ENCODE peak calls at places on chromosome 10, in ten cellular contexts. One of them, this sample, is unnamed.

GRCh38 chr10:116985611-116986010 is 19.4 kb downstream of the SHTN1 start:
- DNase-seq in BE2C: no peak
- DNase-seq in neural crest cell: no peak
- DNase-seq in AG04450: no peak
- DNase-seq in left lung: no peak
- DNase-seq in AG04449: no peak
- DNase-seq in MM.1S: no peak
- DNase-seq in bronchial epithelial cell: peak
- DNase-seq in GM20000: no peak
- DNase-seq in CD4-positive, alpha-beta T cell: no peak
- DNase-seq in this sample: no peak

GRCh38 chr10:69160809-69161225 is 19.2 kb upstream of the SUPV3L1 start:
- DNase-seq in left lung: no peak
- DNase-seq in bronchial epithelial cell: peak
- DNase-seq in CD4-positive, alpha-beta T cell: no peak
- DNase-seq in BE2C: no peak
- DNase-seq in AG04450: no peak
- DNase-seq in MM.1S: no peak
- DNase-seq in AG04449: peak
- DNase-seq in neural crest cell: no peak
- DNase-seq in GM20000: no peak
- DNase-seq in this sample: no peak

GRCh38 chr10:110775022-110775379 is 96.7 kb upstream of the PDCD4 start:
- DNase-seq in CD4-positive, alpha-beta T cell: no peak
- DNase-seq in AG04449: no peak
- DNase-seq in left lung: no peak
- DNase-seq in neural crest cell: no peak
- DNase-seq in BE2C: no peak
- DNase-seq in MM.1S: no peak
- DNase-seq in bronchial epithelial cell: no peak
- DNase-seq in AG04450: no peak
- DNase-seq in GM20000: no peak
- DNase-seq in this sample: no peak

GRCh38 chr10:131224106-131224505 is 87.4 kb downstream of the TCERG1L start:
- DNase-seq in bronchial epithelial cell: no peak
- DNase-seq in MM.1S: no peak
- DNase-seq in neural crest cell: no peak
- DNase-seq in CD4-positive, alpha-beta T cell: no peak
- DNase-seq in BE2C: no peak
- DNase-seq in AG04449: no peak
- DNase-seq in left lung: peak
- DNase-seq in AG04450: no peak
- DNase-seq in GM20000: no peak
- DNase-seq in this sample: peak

GRCh38 chr10:26860026-26860541 is 674 bp downstream of the ABI1 start:
- DNase-seq in neural crest cell: peak
- DNase-seq in bronchial epithelial cell: peak
- DNase-seq in CD4-positive, alpha-beta T cell: peak
- DNase-seq in GM20000: peak
- DNase-seq in AG04450: peak
- DNase-seq in BE2C: peak
- DNase-seq in left lung: peak
- DNase-seq in MM.1S: peak
- DNase-seq in AG04449: peak
- DNase-seq in this sample: peak

GRCh38 chr10:17682236-17682946 is 38.4 kb downstream of the STAM start:
- DNase-seq in neural crest cell: no peak
- DNase-seq in AG04449: no peak
- DNase-seq in left lung: no peak
- DNase-seq in CD4-positive, alpha-beta T cell: no peak
- DNase-seq in MM.1S: peak
- DNase-seq in bronchial epithelial cell: peak
- DNase-seq in BE2C: no peak
- DNase-seq in GM20000: no peak
- DNase-seq in AG04450: no peak
- DNase-seq in this sample: no peak

GRCh38 chr10:130802301-130802700 is 509.2 kb downstream of the TCERG1L start:
- DNase-seq in left lung: no peak
- DNase-seq in GM20000: no peak
- DNase-seq in MM.1S: no peak
- DNase-seq in BE2C: no peak
- DNase-seq in AG04449: no peak
- DNase-seq in CD4-positive, alpha-beta T cell: no peak
- DNase-seq in neural crest cell: no peak
- DNase-seq in bronchial epithelial cell: no peak
- DNase-seq in AG04450: no peak
- DNase-seq in this sample: no peak

GRCh38 chr10:47413531-47414226 is 29.6 kb upstream of the ZNF488 start:
- DNase-seq in AG04449: no peak
- DNase-seq in left lung: peak
- DNase-seq in AG04450: no peak
- DNase-seq in bronchial epithelial cell: no peak
- DNase-seq in CD4-positive, alpha-beta T cell: no peak
- DNase-seq in BE2C: no peak
- DNase-seq in GM20000: no peak
- DNase-seq in neural crest cell: no peak
- DNase-seq in MM.1S: no peak
- DNase-seq in this sample: peak

GRCh38 chr10:97827778-97828291 is 21.8 kb upstream of the GOLGA7B start:
- DNase-seq in AG04450: no peak
- DNase-seq in AG04449: no peak
- DNase-seq in MM.1S: no peak
- DNase-seq in CD4-positive, alpha-beta T cell: no peak
- DNase-seq in bronchial epithelial cell: no peak
- DNase-seq in GM20000: no peak
- DNase-seq in neural crest cell: no peak
- DNase-seq in left lung: no peak
- DNase-seq in BE2C: no peak
- DNase-seq in this sample: no peak

GRCh38 chr10:73648252-73648651 is 7.0 kb upstream of the MYOZ1 start:
- DNase-seq in AG04449: no peak
- DNase-seq in BE2C: peak
- DNase-seq in neural crest cell: no peak
- DNase-seq in MM.1S: no peak
- DNase-seq in CD4-positive, alpha-beta T cell: no peak
- DNase-seq in left lung: no peak
- DNase-seq in bronchial epithelial cell: no peak
- DNase-seq in AG04450: no peak
- DNase-seq in GM20000: no peak
- DNase-seq in this sample: no peak

GRCh38 chr10:93464826-93465388 is 17.2 kb downstream of the MYOF start:
- DNase-seq in AG04449: no peak
- DNase-seq in BE2C: no peak
- DNase-seq in GM20000: no peak
- DNase-seq in neural crest cell: no peak
- DNase-seq in left lung: no peak
- DNase-seq in AG04450: no peak
- DNase-seq in MM.1S: no peak
- DNase-seq in bronchial epithelial cell: peak
- DNase-seq in CD4-positive, alpha-beta T cell: no peak
- DNase-seq in this sample: no peak

GRCh38 chr10:22737587-22737986 is 23.2 kb upstream of the PIP4K2A start:
- DNase-seq in GM20000: no peak
- DNase-seq in MM.1S: no peak
- DNase-seq in CD4-positive, alpha-beta T cell: no peak
- DNase-seq in AG04449: no peak
- DNase-seq in left lung: no peak
- DNase-seq in neural crest cell: no peak
- DNase-seq in BE2C: no peak
- DNase-seq in AG04450: no peak
- DNase-seq in bronchial epithelial cell: peak
- DNase-seq in this sample: no peak

GRCh38 chr10:77012811-77013500 is 624.7 kb downstream of the KCNMA1 start:
- DNase-seq in left lung: no peak
- DNase-seq in GM20000: no peak
- DNase-seq in neural crest cell: no peak
- DNase-seq in AG04450: no peak
- DNase-seq in MM.1S: no peak
- DNase-seq in BE2C: no peak
- DNase-seq in AG04449: no peak
- DNase-seq in CD4-positive, alpha-beta T cell: no peak
- DNase-seq in bronchial epithelial cell: no peak
- DNase-seq in this sample: no peak

GRCh38 chr10:104036518-104037260 is 49.0 kb downstream of the COL17A1 start:
- DNase-seq in AG04449: no peak
- DNase-seq in neural crest cell: no peak
- DNase-seq in GM20000: no peak
- DNase-seq in CD4-positive, alpha-beta T cell: no peak
- DNase-seq in bronchial epithelial cell: no peak
- DNase-seq in BE2C: no peak
- DNase-seq in AG04450: no peak
- DNase-seq in MM.1S: no peak
- DNase-seq in left lung: no peak
- DNase-seq in this sample: no peak
- TF ChIP-seq CTCF in AG04449: no peak
- TF ChIP-seq CTCF in neural crest cell: no peak
- TF ChIP-seq CTCF in GM20000: no peak
- TF ChIP-seq CTCF in CD4-positive, alpha-beta T cell: no peak
- TF ChIP-seq CTCF in bronchial epithelial cell: no peak
- TF ChIP-seq CTCF in BE2C: no peak
- TF ChIP-seq CTCF in AG04450: no peak
- TF ChIP-seq CTCF in MM.1S: no peak
- TF ChIP-seq CTCF in left lung: no peak
- TF ChIP-seq CTCF in this sample: no peak

GRCh38 chr10:29324220-29324831 is 35.5 kb downstream of the LYZL1 start:
- DNase-seq in AG04449: no peak
- DNase-seq in bronchial epithelial cell: no peak
- DNase-seq in AG04450: no peak
- DNase-seq in BE2C: no peak
- DNase-seq in GM20000: no peak
- DNase-seq in CD4-positive, alpha-beta T cell: no peak
- DNase-seq in left lung: no peak
- DNase-seq in MM.1S: no peak
- DNase-seq in neural crest cell: no peak
- DNase-seq in this sample: no peak
- TF ChIP-seq CTCF in AG04449: no peak
- TF ChIP-seq CTCF in bronchial epithelial cell: no peak
- TF ChIP-seq CTCF in AG04450: no peak
- TF ChIP-seq CTCF in BE2C: no peak
- TF ChIP-seq CTCF in GM20000: no peak
- TF ChIP-seq CTCF in CD4-positive, alpha-beta T cell: no peak
- TF ChIP-seq CTCF in left lung: no peak
- TF ChIP-seq CTCF in MM.1S: no peak
- TF ChIP-seq CTCF in neural crest cell: no peak
- TF ChIP-seq CTCF in this sample: no peak

DNA sequence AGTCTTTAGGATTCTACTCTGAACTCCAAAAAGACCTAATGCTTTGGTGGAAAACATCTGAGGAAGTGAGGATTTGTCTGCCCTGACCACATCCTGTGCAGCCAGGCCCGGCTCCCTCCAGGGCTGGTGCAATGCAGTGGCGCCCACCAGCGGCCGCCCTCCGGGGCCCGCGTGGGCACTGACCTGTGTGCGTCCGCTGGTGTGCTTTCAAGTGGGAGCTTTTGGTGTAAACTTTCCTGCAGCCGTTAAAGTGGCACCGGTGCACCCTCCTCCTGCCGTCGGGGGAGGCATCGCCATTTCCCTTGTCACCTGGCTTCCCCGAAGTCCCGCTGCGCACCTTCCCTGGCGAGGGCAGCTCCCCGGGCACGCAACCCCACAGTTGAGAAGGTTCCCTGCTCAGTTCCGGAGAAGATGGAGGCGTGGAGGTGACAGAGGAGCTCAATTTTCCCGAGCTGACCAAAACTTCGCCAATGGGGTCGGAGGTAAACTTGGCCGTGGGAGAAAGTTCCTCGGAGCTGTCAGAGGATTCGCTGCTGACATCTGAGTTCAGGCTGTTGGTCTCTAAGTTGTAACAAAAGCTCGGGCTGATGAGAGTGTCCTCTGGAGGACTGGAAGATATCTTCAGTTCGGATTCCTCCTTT is 3.4 kb downstream of the KLF6 start:
- DNase-seq in MM.1S: no peak
- DNase-seq in BE2C: peak
- DNase-seq in neural crest cell: no peak
- DNase-seq in left lung: peak
- DNase-seq in bronchial epithelial cell: no peak
- DNase-seq in AG04450: no peak
- DNase-seq in CD4-positive, alpha-beta T cell: no peak
- DNase-seq in AG04449: no peak
- DNase-seq in GM20000: no peak
- DNase-seq in this sample: no peak
- TF ChIP-seq CTCF in MM.1S: no peak
- TF ChIP-seq CTCF in BE2C: peak
- TF ChIP-seq CTCF in neural crest cell: no peak
- TF ChIP-seq CTCF in left lung: peak
- TF ChIP-seq CTCF in bronchial epithelial cell: peak
- TF ChIP-seq CTCF in AG04450: peak
- TF ChIP-seq CTCF in CD4-positive, alpha-beta T cell: peak
- TF ChIP-seq CTCF in AG04449: peak
- TF ChIP-seq CTCF in GM20000: no peak
- TF ChIP-seq CTCF in this sample: peak

GRCh38 chr10:3790272-3790671 is 5.3 kb upstream of the KLF6 start:
- DNase-seq in neural crest cell: no peak
- DNase-seq in AG04449: no peak
- DNase-seq in left lung: no peak
- DNase-seq in bronchial epithelial cell: peak
- DNase-seq in CD4-positive, alpha-beta T cell: no peak
- DNase-seq in MM.1S: no peak
- DNase-seq in GM20000: no peak
- DNase-seq in AG04450: no peak
- DNase-seq in BE2C: no peak
- DNase-seq in this sample: no peak

GRCh38 chr10:3792710-3793219 is 7.8 kb upstream of the KLF6 start:
- DNase-seq in neural crest cell: no peak
- DNase-seq in BE2C: no peak
- DNase-seq in CD4-positive, alpha-beta T cell: no peak
- DNase-seq in AG04450: no peak
- DNase-seq in GM20000: no peak
- DNase-seq in bronchial epithelial cell: no peak
- DNase-seq in AG04449: no peak
- DNase-seq in MM.1S: no peak
- DNase-seq in left lung: no peak
- DNase-seq in this sample: no peak

GRCh38 chr10:3789621-3790020 is 4.6 kb upstream of the KLF6 start:
- DNase-seq in CD4-positive, alpha-beta T cell: no peak
- DNase-seq in AG04450: no peak
- DNase-seq in GM20000: no peak
- DNase-seq in bronchial epithelial cell: no peak
- DNase-seq in left lung: no peak
- DNase-seq in BE2C: no peak
- DNase-seq in neural crest cell: no peak
- DNase-seq in MM.1S: no peak
- DNase-seq in AG04449: no peak
- DNase-seq in this sample: no peak

GRCh38 chr10:3791974-3792633 is 7.1 kb upstream of the KLF6 start:
- DNase-seq in AG04449: no peak
- DNase-seq in BE2C: no peak
- DNase-seq in left lung: no peak
- DNase-seq in bronchial epithelial cell: no peak
- DNase-seq in AG04450: no peak
- DNase-seq in MM.1S: no peak
- DNase-seq in neural crest cell: no peak
- DNase-seq in GM20000: no peak
- DNase-seq in CD4-positive, alpha-beta T cell: no peak
- DNase-seq in this sample: no peak

DNA sequence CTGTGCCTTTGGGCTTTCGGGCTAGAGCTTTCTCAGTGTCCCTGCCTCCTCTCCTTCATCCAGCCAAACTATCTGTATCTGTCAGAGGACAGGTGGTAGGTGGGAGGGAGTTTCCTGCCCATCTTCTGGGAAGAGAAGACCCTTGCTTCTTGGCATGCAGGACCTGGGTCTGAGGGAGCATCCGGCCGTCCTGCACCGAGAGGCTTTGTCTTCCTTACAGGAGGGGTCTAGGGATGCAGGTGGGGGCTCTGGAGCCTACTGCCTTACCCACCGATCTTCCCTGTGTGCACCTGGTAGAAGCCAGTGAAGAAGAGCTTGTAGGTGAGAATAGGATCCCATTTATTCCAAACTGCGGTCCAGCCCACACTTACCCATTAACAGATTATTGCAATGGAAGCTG is 5.8 kb upstream of the KLF6 start:
- DNase-seq in neural crest cell: no peak
- DNase-seq in BE2C: no peak
- DNase-seq in CD4-positive, alpha-beta T cell: no peak
- DNase-seq in left lung: no peak
- DNase-seq in GM20000: no peak
- DNase-seq in AG04449: no peak
- DNase-seq in bronchial epithelial cell: no peak
- DNase-seq in MM.1S: no peak
- DNase-seq in AG04450: no peak
- DNase-seq in this sample: no peak
- TF ChIP-seq CTCF in neural crest cell: no peak
- TF ChIP-seq CTCF in BE2C: no peak
- TF ChIP-seq CTCF in CD4-positive, alpha-beta T cell: no peak
- TF ChIP-seq CTCF in left lung: no peak
- TF ChIP-seq CTCF in GM20000: no peak
- TF ChIP-seq CTCF in AG04449: no peak
- TF ChIP-seq CTCF in bronchial epithelial cell: no peak
- TF ChIP-seq CTCF in MM.1S: no peak
- TF ChIP-seq CTCF in AG04450: no peak
- TF ChIP-seq CTCF in this sample: no peak

This sample was measured in chondrocyte.